ENCODE peak calls at places on chromosomes 12 and 14, in nine cellular contexts. J, R, X, D, C, V, H, Z and W are unnamed samples. For H3K27me3, the result is how much of the 10 kb centered on the place peaks cover.

GRCh38 chr12:62799766-62800406 is 135.1 kb downstream of the PPM1H start:
- DNase-seq in J (no peak), H (no peak), X (no peak), V (no peak), R (no peak), C (no peak), Z (no peak), D (no peak), W (no peak)

GRCh38 chr12:52074006-52074405 is 4.2 kb downstream of the ATG101 start:
- DNase-seq in Z (no peak), D (no peak), H (no peak), C (peak), J (no peak), X (no peak), R (no peak), V (peak), W (no peak)

GRCh38 chr12:69880566-69880965 is 55.5 kb downstream of the MYRFL start:
- DNase-seq in X (no peak), V (no peak), Z (no peak), H (no peak), R (no peak), C (no peak), D (peak), J (peak), W (no peak)

GRCh38 chr12:47905313-47905730 is 528 bp upstream of the VDR start:
- DNase-seq in R (peak), Z (no peak), X (no peak), J (peak), D (no peak), C (no peak), H (peak), V (no peak), W (no peak)

GRCh38 chr12:88665051-88665450 is 84.8 kb upstream of the KITLG start:
- DNase-seq in C (no peak), R (no peak), H (no peak), V (no peak), Z (no peak), D (peak), X (no peak), J (peak), W (no peak)

GRCh38 chr12:127209318-127209717 is 1057.7 kb upstream of the TMEM132C start:
- DNase-seq in C (no peak), V (no peak), X (no peak), H (no peak), D (no peak), Z (no peak), R (no peak), J (no peak), W (no peak)

GRCh38 chr12:132647858-132648257 is 29.3 kb downstream of the P2RX2 start:
- DNase-seq in J (no peak), X (no peak), D (no peak), Z (no peak), C (no peak), H (no peak), V (no peak), R (no peak), W (no peak)

GRCh38 chr14:76253111-76253510 is 101.4 kb downstream of the GPATCH2L start:
- DNase-seq in X (no peak), Z (no peak), H (no peak), R (no peak), D (no peak), C (no peak), V (no peak), J (no peak), W (no peak)

GRCh38 chr12:91777268-91777997 is 368.2 kb downstream of the BTG1 start:
- DNase-seq in R (no peak), X (no peak), J (peak), D (peak), C (no peak), V (no peak), Z (no peak), H (no peak), W (no peak)

GRCh38 chr12:10331642-10332239 is 24.1 kb downstream of the KLRD1 start:
- DNase-seq in R (no peak), D (peak), X (peak), J (peak), C (peak), Z (no peak), V (no peak), H (no peak), W (no peak)

GRCh38 chr12:58420496-58420895 is 479.1 kb downstream of the ATP23 start:
- DNase-seq in Z (no peak), C (no peak), H (no peak), X (no peak), D (peak), J (peak), R (no peak), V (no peak), W (no peak)

GRCh38 chr14:54767450-54767849 is 135.2 kb downstream of the GCH1 start:
- DNase-seq in J (no peak), C (no peak), R (no peak), H (no peak), V (no peak), X (no peak), Z (no peak), D (no peak), W (no peak)

GRCh38 chr12:95784286-95784685 is 6.3 kb downstream of the NTN4 start:
- DNase-seq in X (no peak), H (peak), J (peak), C (no peak), D (no peak), R (no peak), Z (no peak), V (no peak), W (no peak)

GRCh38 chr14:39857656-39858055 is 425.4 kb upstream of the FBXO33 start:
- DNase-seq in X (no peak), H (no peak), R (no peak), V (no peak), D (no peak), J (no peak), Z (no peak), C (no peak), W (no peak)

GRCh38 chr14:62939970-62940369 is 105.3 kb downstream of the KCNH5 start:
- DNase-seq in Z (no peak), R (no peak), C (no peak), H (no peak), D (no peak), J (no peak), X (no peak), V (no peak), W (no peak)

GRCh38 chr12:22635812-22636211 is 10.8 kb downstream of the ETNK1 start:
- DNase-seq in Z (no peak), V (no peak), D (peak), C (no peak), R (no peak), X (no peak), J (peak), H (no peak), W (no peak)

GRCh38 chr12:71636704-71637115 is 26.9 kb downstream of the ZFC3H1 start:
- DNase-seq in R (no peak), C (peak), H (no peak), D (peak), Z (no peak), J (peak), X (peak), V (no peak), W (no peak)

GRCh38 chr12:112151766-112152541 is 26.6 kb downstream of the TRAFD1 start:
- DNase-seq in C (no peak), Z (no peak), H (peak), R (no peak), X (no peak), J (no peak), D (no peak), V (no peak), W (no peak)

GRCh38 chr14:54606178-54606577 is 39.2 kb downstream of the SAMD4A start:
- DNase-seq in V (no peak), J (peak), D (peak), X (peak), H (no peak), Z (no peak), R (peak), C (no peak), W (no peak)

GRCh38 chr14:76473381-76474263 is 97.7 kb downstream of the ESRRB start:
- DNase-seq in J (peak), C (no peak), H (peak), Z (no peak), R (no peak), X (no peak), V (no peak), D (peak), W (peak)

GRCh38 chr14:69693823-69694729 is 72.9 kb upstream of the SRSF5 start:
- DNase-seq in R (no peak), V (no peak), Z (no peak), J (no peak), H (peak), D (no peak), X (no peak), C (no peak), W (no peak)

GRCh38 chr12:66321433-66321832 is 19.1 kb downstream of the HELB start:
- DNase-seq in C (no peak), D (no peak), Z (no peak), X (no peak), V (no peak), H (no peak), J (no peak), R (no peak), W (no peak)

GRCh38 chr14:68795602-68796417 is 2.9 kb upstream of the ZFP36L1 start:
- DNase-seq in X (peak), V (peak), Z (no peak), J (peak), H (peak), D (peak), R (peak), C (no peak), W (peak)

GRCh38 chr14:68809524-68809923 is 16.7 kb upstream of the ZFP36L1 start:
- DNase-seq in H (no peak), J (no peak), R (no peak), D (no peak), Z (no peak), X (no peak), V (no peak), C (no peak), W (no peak)

GRCh38 chr12:114406326-114407033 is 536 bp upstream of the TBX5 start:
- DNase-seq in H (no peak), C (no peak), Z (no peak), D (no peak), R (no peak), J (no peak), X (no peak), V (no peak), W (no peak)

GRCh38 chr12:120754792-120755191 is 29.2 kb downstream of the ACADS start:
- DNase-seq in J (no peak), Z (no peak), H (no peak), R (no peak), D (no peak), C (no peak), X (no peak), V (no peak), W (no peak)

GRCh38 chr12:54565658-54566552 is 16.5 kb downstream of the PDE1B start:
- DNase-seq in X (no peak), V (no peak), Z (no peak), R (no peak), D (no peak), C (no peak), J (no peak), H (no peak), W (no peak)

GRCh38 chr14:64812412-64812811 is 67.3 kb downstream of the SPTB start:
- DNase-seq in J (no peak), H (peak), R (peak), V (no peak), Z (no peak), X (peak), D (no peak), C (no peak), W (peak)

GRCh38 chr12:68305278-68305677 is 26.9 kb downstream of the MDM1 start:
- DNase-seq in X (no peak), V (no peak), Z (no peak), H (no peak), C (no peak), J (no peak), D (no peak), R (no peak), W (no peak)

GRCh38 chr14:34662558-34663088 is 32.7 kb upstream of the SNX6 start:
- DNase-seq in D (no peak), C (no peak), V (no peak), H (no peak), Z (no peak), R (no peak), X (no peak), J (no peak), W (no peak)

GRCh38 chr12:31369712-31370521 is 44.0 kb upstream of the SINHCAF start:
- DNase-seq in D (peak), Z (no peak), J (peak), C (no peak), V (no peak), H (peak), R (no peak), X (no peak), W (no peak)

GRCh38 chr14:24430682-24431568 is 1.2 kb downstream of the KHNYN start:
- DNase-seq in R (peak), D (no peak), J (peak), V (no peak), C (no peak), Z (no peak), X (peak), H (no peak), W (peak)

GRCh38 chr12:14272954-14273910 is 92.2 kb upstream of the ATF7IP start:
- DNase-seq in X (no peak), V (no peak), J (peak), H (no peak), D (no peak), R (no peak), C (peak), Z (no peak), W (no peak)

GRCh38 chr12:102690267-102690666 is 209.9 kb upstream of the IGF1 start:
- DNase-seq in X (no peak), H (no peak), J (no peak), V (no peak), C (no peak), D (no peak), R (no peak), Z (no peak), W (no peak)

GRCh38 chr12:29286081-29286800 is 94.7 kb downstream of the ERGIC2 start:
- DNase-seq in D (peak), X (no peak), V (no peak), H (no peak), Z (no peak), R (no peak), J (peak), C (no peak), W (no peak)

GRCh38 chr14:52874389-52874788 is 76.5 kb downstream of the FERMT2 start:
- DNase-seq in Z (no peak), C (no peak), V (no peak), J (no peak), R (no peak), X (no peak), D (no peak), H (no peak), W (no peak)

GRCh38 chr12:102216086-102216691 is 18.6 kb upstream of the PMCH start:
- DNase-seq in Z (no peak), D (peak), C (no peak), R (no peak), H (no peak), X (no peak), V (no peak), J (peak), W (no peak)

GRCh38 chr12:124428136-124428791 is 133.4 kb downstream of the RFLNA start:
- DNase-seq in X (no peak), C (no peak), D (peak), R (no peak), H (no peak), Z (no peak), J (peak), V (no peak), W (no peak)

GRCh38 chr12:94101902-94102660 is 46.3 kb upstream of the PLXNC1 start:
- DNase-seq in J (peak), X (peak), H (peak), Z (peak), D (peak), C (peak), R (peak), V (peak), W (peak)

GRCh38 chr12:95653761-95654546 is 102.7 kb upstream of the USP44 start:
- DNase-seq in V (no peak), X (peak), H (peak), D (peak), R (peak), J (peak), Z (no peak), C (no peak), W (no peak)

GRCh38 chr14:30559638-30560071 is 697 bp downstream of the G2E3 start:
- DNase-seq in V (peak), X (no peak), Z (no peak), D (peak), H (no peak), R (no peak), J (peak), C (no peak), W (no peak)
- H3K27ac ChIP-seq in V (peak), X (peak), Z (peak), D (peak), H (peak), R (peak), J (peak), C (peak), W (peak)

GRCh38 chr12:24014853-24015590 is 65.6 kb upstream of the SOX5 start:
- DNase-seq in R (no peak), J (no peak), Z (no peak), C (no peak), H (no peak), X (no peak), V (no peak), D (no peak), W (no peak)

GRCh38 chr12:24012528-24012927 is 63.1 kb upstream of the SOX5 start:
- DNase-seq in H (no peak), J (no peak), Z (no peak), R (no peak), C (no peak), V (no peak), D (no peak), X (no peak), W (no peak)

GRCh38 chr12:24011927-24012326 is 62.5 kb upstream of the SOX5 start:
- DNase-seq in V (no peak), X (no peak), J (no peak), H (no peak), C (no peak), D (no peak), Z (no peak), R (no peak), W (no peak)

GRCh38 chr12:24015771-24016170 is 66.3 kb upstream of the SOX5 start:
- DNase-seq in J (no peak), V (no peak), X (no peak), Z (no peak), R (no peak), C (no peak), H (no peak), D (no peak), W (no peak)

GRCh38 chr12:24014240-24014639 is 64.8 kb upstream of the SOX5 start:
- DNase-seq in D (no peak), V (no peak), H (no peak), X (no peak), C (no peak), R (no peak), J (no peak), Z (no peak), W (no peak)
- H3K27me3 ChIP-seq in D (under half), V (under half), H (under half), X (under half), C (under half), R (under half), J (under half), Z (under half), W (under half)

DNA sequence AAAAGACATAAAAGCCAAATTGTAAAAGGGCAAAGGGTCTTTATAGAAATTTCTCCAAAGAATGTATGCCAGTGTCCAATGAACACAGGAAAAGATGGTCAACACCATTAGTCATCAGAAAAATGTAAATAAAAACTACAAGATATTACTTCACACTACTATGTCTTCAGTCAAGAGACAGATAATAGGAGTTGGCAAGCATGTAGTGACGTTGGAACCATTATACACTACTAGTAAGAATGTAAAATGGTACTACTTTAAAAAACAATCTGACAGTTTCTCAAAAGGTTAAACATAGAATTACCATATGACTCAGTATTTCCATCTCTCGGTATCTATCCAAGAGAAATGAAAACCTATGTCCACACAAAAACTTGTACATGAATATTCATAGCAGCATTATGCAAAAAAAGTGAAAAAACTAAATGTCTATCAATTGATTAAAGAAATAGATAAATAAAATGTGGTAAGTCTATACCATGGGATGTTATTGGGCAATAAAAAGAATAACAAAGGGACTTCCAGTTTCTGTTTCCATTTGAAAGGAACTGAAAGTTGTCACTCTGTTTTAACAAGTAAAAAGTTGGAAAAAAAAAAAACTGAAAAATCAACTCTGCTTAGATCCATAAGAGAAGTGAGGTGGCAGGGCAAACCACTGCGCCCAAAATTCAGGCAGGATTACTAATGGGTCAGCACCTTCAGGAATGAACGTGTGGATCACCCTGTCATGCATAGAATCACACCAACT is 69.8 kb downstream of the ALG10B start:
- DNase-seq in C (peak), J (no peak), X (no peak), H (no peak), R (no peak), Z (no peak), V (no peak), D (no peak), W (no peak)
- H3K27ac ChIP-seq in C (no peak), J (no peak), X (no peak), H (no peak), R (no peak), Z (no peak), V (no peak), D (no peak), W (no peak)

DNA sequence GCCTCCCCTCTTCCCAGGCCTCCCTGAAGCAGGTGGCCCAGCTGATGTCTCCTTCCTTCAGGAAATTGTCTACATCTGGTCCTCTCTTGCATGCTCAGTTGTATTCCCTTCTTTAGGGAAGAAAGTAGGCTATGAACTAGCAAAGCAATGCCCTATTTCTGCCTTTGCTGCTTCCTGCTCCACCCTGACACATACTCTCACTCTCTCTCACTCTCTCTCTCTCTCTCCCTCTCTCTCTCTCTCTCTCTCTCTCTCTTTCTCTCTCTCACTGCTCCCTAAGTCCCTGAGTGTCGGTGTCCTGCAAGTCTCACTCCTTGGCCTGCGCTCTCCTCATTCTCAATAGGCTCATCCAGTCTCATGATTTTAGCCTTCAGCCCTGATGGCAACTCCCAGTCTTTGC is 19.4 kb upstream of the PARP11 start:
- DNase-seq in H (no peak), V (no peak), X (peak), Z (no peak), J (no peak), R (no peak), D (no peak), C (no peak), W (peak)
- H3K27me3 ChIP-seq in H (under half), V (under half), X (under half), Z (under half), J (under half), R (under half), D (under half), C (under half), W (under half)